ENCODE peak calls at places on chromosomes 13 and 19, in ten cellular contexts. V is endodermal cell, S is ascending aorta, D is A549, J is pancreas, Q is HL-60, N is cardiac muscle cell, P is osteoblast, Z is GM23248, U is left lung. K is an unnamed sample.

GRCh38 chr13:108816381-108816780 is 187.0 kb downstream of the MYO16 start:
- DNase-seq in D (no peak), P (no peak), V (no peak), N (peak), Z (no peak), S (no peak), J (no peak), Q (peak), U (no peak), K (no peak)

GRCh38 chr19:4343845-4344713 is 717 bp downstream of the MPND start:
- DNase-seq in Z (no peak), P (peak), J (peak), N (no peak), D (no peak), S (no peak), U (no peak), Q (peak), V (no peak), K (no peak)

GRCh38 chr19:49801401-49801888 is 11.6 kb downstream of the FUZ start:
- DNase-seq in N (no peak), P (no peak), D (no peak), J (peak), U (no peak), Q (no peak), S (no peak), V (no peak), Z (no peak), K (no peak)

GRCh38 chr19:14354445-14354844 is 26.8 kb upstream of the ADGRE5 start:
- DNase-seq in V (no peak), J (no peak), S (no peak), U (no peak), Z (no peak), D (no peak), P (peak), Q (no peak), N (no peak), K (no peak)

GRCh38 chr13:28640861-28641599 is 17.9 kb upstream of the POMP start:
- DNase-seq in P (no peak), N (no peak), J (no peak), U (no peak), Q (no peak), D (no peak), Z (no peak), S (no peak), V (no peak), K (no peak)

GRCh38 chr13:77779461-77780272 is 82.2 kb downstream of the SLAIN1 start:
- DNase-seq in S (no peak), N (peak), J (no peak), D (peak), U (peak), Z (peak), Q (peak), V (peak), P (no peak), K (no peak)

GRCh38 chr13:62119739-62120700 is 704.4 kb upstream of the PCDH20 start:
- DNase-seq in Z (peak), U (no peak), J (no peak), N (peak), S (no peak), Q (no peak), D (no peak), P (peak), V (no peak), K (no peak)

GRCh38 chr19:35648017-35648961 is at the start of gene COX6B1:
- DNase-seq in S (peak), U (peak), D (peak), N (peak), V (peak), Q (peak), P (peak), Z (peak), J (peak), K (peak)

GRCh38 chr13:27794075-27794691 is 1.9 kb downstream of the GSX1 start:
- DNase-seq in V (peak), U (no peak), Q (no peak), P (no peak), Z (no peak), J (no peak), S (no peak), N (no peak), D (no peak), K (no peak)

GRCh38 chr13:36981156-36981743 is 17.9 kb downstream of the ALG5 start:
- DNase-seq in Q (no peak), U (no peak), Z (peak), V (no peak), S (no peak), N (peak), J (no peak), D (peak), P (no peak), K (no peak)

GRCh38 chr13:85492283-85492682 is 306.9 kb downstream of the SLITRK6 start:
- DNase-seq in P (no peak), V (no peak), U (no peak), Q (no peak), S (no peak), Z (no peak), N (no peak), D (no peak), J (no peak), K (no peak)

GRCh38 chr13:113176292-113176691 is 17.8 kb downstream of the PROZ start:
- DNase-seq in Q (peak), V (no peak), D (no peak), P (no peak), S (no peak), N (no peak), J (no peak), U (peak), Z (no peak), K (peak)

GRCh38 chr13:97386832-97387486 is 47.0 kb upstream of the RAP2A start:
- DNase-seq in Q (peak), D (no peak), S (peak), P (no peak), J (no peak), N (peak), V (no peak), Z (no peak), U (peak), K (no peak)

GRCh38 chr13:45602183-45602582 is 13.4 kb downstream of the ERICH6B start:
- DNase-seq in J (no peak), Z (no peak), Q (no peak), V (no peak), N (peak), U (no peak), P (no peak), S (no peak), D (peak), K (no peak)

GRCh38 chr13:26515721-26516120 is 41.8 kb upstream of the WASF3 start:
- DNase-seq in U (no peak), Z (no peak), P (no peak), J (no peak), D (no peak), Q (no peak), S (no peak), N (no peak), V (no peak), K (no peak)

GRCh38 chr19:45506246-45506990 is 861 bp upstream of the VASP start:
- DNase-seq in J (peak), D (peak), P (peak), U (peak), Q (peak), N (peak), Z (peak), V (peak), S (peak), K (peak)

GRCh38 chr19:8319807-8320520 is 1.2 kb downstream of the NDUFA7 start:
- DNase-seq in Z (no peak), S (no peak), U (no peak), V (no peak), P (no peak), D (no peak), J (no peak), Q (no peak), N (no peak), K (no peak)

GRCh38 chr13:71240906-71241305 is 626.1 kb downstream of the DACH1 start:
- DNase-seq in V (peak), Q (no peak), N (peak), S (no peak), U (no peak), P (no peak), Z (no peak), D (no peak), J (no peak), K (no peak)

GRCh38 chr19:4492337-4493103 is 20.4 kb downstream of the HDGFL2 start:
- DNase-seq in N (no peak), Q (no peak), P (peak), D (no peak), J (no peak), U (no peak), V (no peak), S (no peak), Z (no peak), K (no peak)

GRCh38 chr13:112941349-112941748 is 27.7 kb upstream of the MCF2L start:
- DNase-seq in D (no peak), Q (no peak), U (no peak), V (no peak), S (no peak), Z (no peak), P (no peak), N (no peak), J (no peak), K (no peak)

GRCh38 chr19:45863840-45864628 is at the start of gene FOXA3:
- DNase-seq in J (peak), V (peak), N (peak), S (peak), U (peak), D (peak), Q (no peak), Z (peak), P (peak), K (peak)

GRCh38 chr13:59677966-59678814 is 485.5 kb downstream of the DIAPH3 start:
- DNase-seq in Z (peak), P (peak), S (no peak), U (no peak), Q (peak), V (no peak), D (peak), J (no peak), N (peak), K (no peak)
- H3K27ac ChIP-seq in Z (no peak), P (no peak), S (no peak), U (no peak), Q (no peak), V (no peak), D (no peak), J (no peak), N (no peak), K (no peak)

GRCh38 chr19:6721113-6721474 is 644 bp upstream of the C3 start:
- DNase-seq in J (no peak), P (peak), D (no peak), V (no peak), Q (no peak), S (no peak), Z (no peak), U (no peak), N (no peak), K (no peak)
- H3K27ac ChIP-seq in J (no peak), P (no peak), D (peak), V (no peak), Q (peak), S (no peak), Z (no peak), U (peak), N (no peak), K (no peak)

GRCh38 chr13:99417151-99417820 is 84.0 kb upstream of the TM9SF2 start:
- DNase-seq in N (no peak), U (no peak), Z (no peak), D (no peak), Q (no peak), P (no peak), J (no peak), V (peak), S (peak), K (no peak)

GRCh38 chr13:99415851-99416331 is 85.4 kb upstream of the TM9SF2 start:
- DNase-seq in Z (no peak), S (peak), P (no peak), Q (no peak), U (no peak), J (no peak), V (no peak), D (no peak), N (no peak), K (no peak)

GRCh38 chr13:99415014-99415650 is 86.1 kb upstream of the TM9SF2 start:
- DNase-seq in V (no peak), Z (no peak), S (peak), N (no peak), U (no peak), D (no peak), P (no peak), J (no peak), Q (peak), K (no peak)

GRCh38 chr13:99417821-99418662 is 83.2 kb upstream of the TM9SF2 start:
- DNase-seq in P (peak), Q (no peak), N (no peak), S (peak), U (no peak), Z (peak), D (no peak), J (no peak), V (no peak), K (no peak)

GRCh38 chr13:99416411-99417121 is 84.7 kb upstream of the TM9SF2 start:
- DNase-seq in Z (no peak), V (no peak), S (peak), N (no peak), D (no peak), Q (no peak), P (no peak), U (no peak), J (no peak), K (no peak)
- H3K27ac ChIP-seq in Z (no peak), V (no peak), S (no peak), N (no peak), D (no peak), Q (no peak), P (no peak), U (no peak), J (no peak), K (peak)

GRCh38 chr13:51270606-51271005 is 48.4 kb downstream of the FAM124A start:
- DNase-seq in Q (no peak), U (no peak), N (no peak), P (no peak), S (no peak), V (no peak), Z (no peak), J (no peak), D (no peak), K (no peak)
- H3K27ac ChIP-seq in Q (no peak), U (no peak), N (no peak), P (no peak), S (no peak), V (no peak), Z (no peak), J (no peak), D (no peak), K (no peak)

GRCh38 chr19:41296323-41296935 is 13.5 kb upstream of the CCDC97 start:
- DNase-seq in S (no peak), Q (no peak), D (no peak), P (no peak), V (no peak), Z (no peak), N (no peak), U (no peak), J (no peak), K (no peak)
- H3K27ac ChIP-seq in S (peak), Q (no peak), D (no peak), P (peak), V (no peak), Z (peak), N (peak), U (peak), J (no peak), K (peak)